ENCODE peak calls at places on chromosomes 1 and 21, in six cellular contexts. One of them, this sample, is unnamed.

GRCh38 chr1:118247593-118247992 is 62.6 kb upstream of the SPAG17 start:
- DNase-seq in H9: peak; percentile 51
- DNase-seq in IMR-90: peak; percentile 10
- DNase-seq in neuronal stem cell: no peak
- DNase-seq in mesendoderm: peak; percentile 65
- DNase-seq in mesenchymal stem cell: peak; percentile 3
- DNase-seq in this sample: no peak

GRCh38 chr1:109877320-109877771 is 33.3 kb upstream of the CSF1 start:
- DNase-seq in H9: peak; percentile 83
- DNase-seq in IMR-90: peak; percentile 94
- DNase-seq in neuronal stem cell: peak; percentile 37
- DNase-seq in mesendoderm: peak; percentile 98
- DNase-seq in mesenchymal stem cell: peak; percentile 98
- DNase-seq in this sample: peak; percentile 70

GRCh38 chr1:210344706-210345105 is 16.0 kb downstream of the HHAT start:
- DNase-seq in H9: no peak
- DNase-seq in IMR-90: no peak
- DNase-seq in neuronal stem cell: no peak
- DNase-seq in mesendoderm: no peak
- DNase-seq in mesenchymal stem cell: peak; percentile 28
- DNase-seq in this sample: no peak

GRCh38 chr1:20590313-20590777 is 1.4 kb downstream of the CDA start:
- DNase-seq in H9: no peak
- DNase-seq in IMR-90: peak; percentile 67
- DNase-seq in neuronal stem cell: no peak
- DNase-seq in mesendoderm: no peak
- DNase-seq in mesenchymal stem cell: peak; percentile 80
- DNase-seq in this sample: no peak

GRCh38 chr1:241688940-241689368 is 36.9 kb downstream of the WDR64 start:
- DNase-seq in H9: no peak
- DNase-seq in IMR-90: peak; percentile 26
- DNase-seq in neuronal stem cell: no peak
- DNase-seq in mesendoderm: peak; percentile 73
- DNase-seq in mesenchymal stem cell: peak; percentile 18
- DNase-seq in this sample: no peak

GRCh38 chr1:199399996-199400714 is 627.4 kb upstream of the NR5A2 start:
- DNase-seq in H9: no peak
- DNase-seq in IMR-90: no peak
- DNase-seq in neuronal stem cell: no peak
- DNase-seq in mesendoderm: no peak
- DNase-seq in mesenchymal stem cell: no peak
- DNase-seq in this sample: no peak

GRCh38 chr1:26280333-26281042 is 602 bp downstream of the SH3BGRL3 start:
- DNase-seq in H9: no peak
- DNase-seq in IMR-90: peak; percentile 48
- DNase-seq in neuronal stem cell: no peak
- DNase-seq in mesendoderm: peak; percentile 45
- DNase-seq in mesenchymal stem cell: peak; percentile 62
- DNase-seq in this sample: no peak

GRCh38 chr1:86233406-86233805 is 76.8 kb upstream of the COL24A1 start:
- DNase-seq in H9: no peak
- DNase-seq in IMR-90: no peak
- DNase-seq in neuronal stem cell: no peak
- DNase-seq in mesendoderm: no peak
- DNase-seq in mesenchymal stem cell: no peak
- DNase-seq in this sample: no peak

GRCh38 chr1:197911857-197912696 is 5.1 kb upstream of the LHX9 start:
- DNase-seq in H9: no peak
- DNase-seq in IMR-90: no peak
- DNase-seq in neuronal stem cell: peak; percentile 20
- DNase-seq in mesendoderm: no peak
- DNase-seq in mesenchymal stem cell: no peak
- DNase-seq in this sample: peak; percentile 72

GRCh38 chr1:86687595-86687994 is 16.8 kb upstream of the SH3GLB1 start:
- DNase-seq in H9: no peak
- DNase-seq in IMR-90: no peak
- DNase-seq in neuronal stem cell: no peak
- DNase-seq in mesendoderm: no peak
- DNase-seq in mesenchymal stem cell: peak; percentile 15
- DNase-seq in this sample: no peak

GRCh38 chr1:27992271-27992670 is 32.5 kb downstream of the XKR8 start:
- DNase-seq in H9: no peak
- DNase-seq in IMR-90: no peak
- DNase-seq in neuronal stem cell: no peak
- DNase-seq in mesendoderm: no peak
- DNase-seq in mesenchymal stem cell: no peak
- DNase-seq in this sample: no peak

GRCh38 chr1:37156646-37157045 is 122.3 kb upstream of the GRIK3 start:
- DNase-seq in H9: no peak
- DNase-seq in IMR-90: no peak
- DNase-seq in neuronal stem cell: no peak
- DNase-seq in mesendoderm: peak; percentile 33
- DNase-seq in mesenchymal stem cell: no peak
- DNase-seq in this sample: no peak

GRCh38 chr1:178644308-178645120 is 80.5 kb upstream of the RALGPS2 start:
- DNase-seq in H9: no peak
- DNase-seq in IMR-90: peak; percentile 59
- DNase-seq in neuronal stem cell: no peak
- DNase-seq in mesendoderm: no peak
- DNase-seq in mesenchymal stem cell: no peak
- DNase-seq in this sample: no peak

GRCh38 chr1:163875214-163875926 is 553.6 kb downstream of the NUF2 start:
- DNase-seq in H9: no peak
- DNase-seq in IMR-90: peak; percentile 22
- DNase-seq in neuronal stem cell: no peak
- DNase-seq in mesendoderm: no peak
- DNase-seq in mesenchymal stem cell: peak; percentile 53
- DNase-seq in this sample: no peak

GRCh38 chr1:164651378-164651951 is 92.5 kb downstream of the PBX1 start:
- DNase-seq in H9: no peak
- DNase-seq in IMR-90: peak; percentile 25
- DNase-seq in neuronal stem cell: no peak
- DNase-seq in mesendoderm: no peak
- DNase-seq in mesenchymal stem cell: peak; percentile 82
- DNase-seq in this sample: no peak

GRCh38 chr1:246008256-246008901 is 498.7 kb downstream of the SMYD3 start:
- DNase-seq in H9: no peak
- DNase-seq in IMR-90: no peak
- DNase-seq in neuronal stem cell: no peak
- DNase-seq in mesendoderm: peak; percentile 32
- DNase-seq in mesenchymal stem cell: no peak
- DNase-seq in this sample: no peak

GRCh38 chr21:15057290-15057689 is 7.5 kb downstream of the NRIP1 start:
- DNase-seq in H9: peak; percentile 37
- DNase-seq in IMR-90: no peak
- DNase-seq in neuronal stem cell: no peak
- DNase-seq in mesendoderm: peak; percentile 63
- DNase-seq in mesenchymal stem cell: peak; percentile 14
- DNase-seq in this sample: no peak

GRCh38 chr1:46003315-46003714 is 129.1 kb downstream of the PIK3R3 start:
- DNase-seq in H9: no peak
- DNase-seq in IMR-90: no peak
- DNase-seq in neuronal stem cell: no peak
- DNase-seq in mesendoderm: no peak
- DNase-seq in mesenchymal stem cell: no peak
- DNase-seq in this sample: peak; percentile 24

GRCh38 chr1:151251656-151252470 is 2.7 kb upstream of the PSMD4 start:
- DNase-seq in H9: peak; percentile 53
- DNase-seq in IMR-90: peak; percentile 85
- DNase-seq in neuronal stem cell: peak; percentile 31
- DNase-seq in mesendoderm: peak; percentile 78
- DNase-seq in mesenchymal stem cell: peak; percentile 84
- DNase-seq in this sample: peak; percentile 51

GRCh38 chr1:27726173-27726793 is 522 bp downstream of the FAM76A start:
- DNase-seq in H9: peak; percentile 72
- DNase-seq in IMR-90: peak; percentile 20
- DNase-seq in neuronal stem cell: no peak
- DNase-seq in mesendoderm: peak; percentile 72
- DNase-seq in mesenchymal stem cell: peak; percentile 61
- DNase-seq in this sample: no peak

GRCh38 chr1:112744019-112744578 is 29.0 kb upstream of the PPM1J start:
- DNase-seq in H9: peak; percentile 77
- DNase-seq in IMR-90: peak; percentile 50
- DNase-seq in neuronal stem cell: peak; percentile 29
- DNase-seq in mesendoderm: peak; percentile 71
- DNase-seq in mesenchymal stem cell: peak; percentile 44
- DNase-seq in this sample: no peak

GRCh38 chr1:189313488-189313887 is 1164.2 kb downstream of the BRINP3 start:
- DNase-seq in H9: no peak
- DNase-seq in IMR-90: no peak
- DNase-seq in neuronal stem cell: no peak
- DNase-seq in mesendoderm: no peak
- DNase-seq in mesenchymal stem cell: no peak
- DNase-seq in this sample: no peak

GRCh38 chr1:73040811-73041210 is 758.5 kb upstream of the NEGR1 start:
- DNase-seq in H9: no peak
- DNase-seq in IMR-90: no peak
- DNase-seq in neuronal stem cell: no peak
- DNase-seq in mesendoderm: peak; percentile 19
- DNase-seq in mesenchymal stem cell: no peak
- DNase-seq in this sample: no peak

GRCh38 chr1:184156521-184157395 is 105.2 kb downstream of the TSEN15 start:
- DNase-seq in H9: no peak
- DNase-seq in IMR-90: no peak
- DNase-seq in neuronal stem cell: no peak
- DNase-seq in mesendoderm: peak; percentile 77
- DNase-seq in mesenchymal stem cell: no peak
- DNase-seq in this sample: no peak

DNA sequence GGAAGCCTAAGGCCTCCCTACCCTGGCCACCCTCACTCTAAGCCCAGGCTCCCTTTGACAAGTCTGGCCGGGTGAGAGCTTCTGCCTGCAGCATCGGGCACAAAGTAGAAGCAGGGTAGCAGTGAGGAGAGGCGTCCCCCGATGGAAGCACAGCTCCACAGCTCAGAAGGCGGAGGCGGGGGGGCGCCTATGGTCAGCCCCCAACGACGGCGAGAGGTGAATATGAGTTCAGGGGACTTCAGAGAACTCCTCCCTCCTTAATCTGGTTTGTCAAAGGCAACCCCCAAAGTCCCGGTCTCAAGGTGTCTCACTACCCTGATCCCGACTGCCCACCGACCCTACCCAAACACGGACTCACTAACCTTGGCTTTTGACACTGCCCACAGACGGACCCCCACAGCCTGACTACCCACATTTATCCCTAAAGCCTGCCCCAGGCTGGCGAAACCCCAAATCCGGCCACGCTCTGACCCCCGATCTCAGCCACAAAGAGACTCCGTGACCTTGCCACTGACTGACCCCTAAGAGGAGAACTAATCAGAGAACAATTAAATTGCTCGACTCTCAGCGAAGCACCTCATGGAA is 5.3 kb downstream of the ID3 start:
- DNase-seq in H9: peak; percentile 46
- DNase-seq in IMR-90: no peak
- DNase-seq in neuronal stem cell: no peak
- DNase-seq in mesendoderm: no peak
- DNase-seq in mesenchymal stem cell: no peak
- DNase-seq in this sample: no peak
- H3K79me1 ChIP-seq in H9: no peaks in the 10 kb centered on the region
- H3K79me1 ChIP-seq in IMR-90: no peaks in the 10 kb centered on the region
- H3K79me1 ChIP-seq in neuronal stem cell: peaks cover 5% of the 10 kb centered on the region
- H3K79me1 ChIP-seq in mesendoderm: no peaks in the 10 kb centered on the region
- H3K79me1 ChIP-seq in mesenchymal stem cell: peaks cover 3% of the 10 kb centered on the region
- H3K79me1 ChIP-seq in this sample: no peaks in the 10 kb centered on the region

GRCh38 chr21:44987886-44988606 is 48.2 kb downstream of the SLX9 start:
- DNase-seq in H9: no peak
- DNase-seq in IMR-90: no peak
- DNase-seq in neuronal stem cell: no peak
- DNase-seq in mesendoderm: no peak
- DNase-seq in mesenchymal stem cell: no peak
- DNase-seq in this sample: no peak

GRCh38 chr21:44985441-44986401 is 45.9 kb downstream of the SLX9 start:
- DNase-seq in H9: no peak
- DNase-seq in IMR-90: no peak
- DNase-seq in neuronal stem cell: no peak
- DNase-seq in mesendoderm: no peak
- DNase-seq in mesenchymal stem cell: no peak
- DNase-seq in this sample: no peak

GRCh38 chr21:44984792-44985440 is 45.1 kb downstream of the SLX9 start:
- DNase-seq in H9: peak; percentile 64
- DNase-seq in IMR-90: no peak
- DNase-seq in neuronal stem cell: no peak
- DNase-seq in mesendoderm: peak; percentile 22
- DNase-seq in mesenchymal stem cell: no peak
- DNase-seq in this sample: no peak

GRCh38 chr21:44987301-44987885 is 47.6 kb downstream of the SLX9 start:
- DNase-seq in H9: no peak
- DNase-seq in IMR-90: no peak
- DNase-seq in neuronal stem cell: no peak
- DNase-seq in mesendoderm: no peak
- DNase-seq in mesenchymal stem cell: no peak
- DNase-seq in this sample: no peak

GRCh38 chr21:44986471-44987291 is 46.9 kb downstream of the SLX9 start:
- DNase-seq in H9: no peak
- DNase-seq in IMR-90: no peak
- DNase-seq in neuronal stem cell: no peak
- DNase-seq in mesendoderm: no peak
- DNase-seq in mesenchymal stem cell: no peak
- DNase-seq in this sample: no peak
- H3K79me1 ChIP-seq in H9: no peaks in the 10 kb centered on the region
- H3K79me1 ChIP-seq in IMR-90: no peaks in the 10 kb centered on the region
- H3K79me1 ChIP-seq in neuronal stem cell: no peaks in the 10 kb centered on the region
- H3K79me1 ChIP-seq in mesendoderm: no peaks in the 10 kb centered on the region
- H3K79me1 ChIP-seq in mesenchymal stem cell: no peaks in the 10 kb centered on the region
- H3K79me1 ChIP-seq in this sample: no peaks in the 10 kb centered on the region

DNA sequence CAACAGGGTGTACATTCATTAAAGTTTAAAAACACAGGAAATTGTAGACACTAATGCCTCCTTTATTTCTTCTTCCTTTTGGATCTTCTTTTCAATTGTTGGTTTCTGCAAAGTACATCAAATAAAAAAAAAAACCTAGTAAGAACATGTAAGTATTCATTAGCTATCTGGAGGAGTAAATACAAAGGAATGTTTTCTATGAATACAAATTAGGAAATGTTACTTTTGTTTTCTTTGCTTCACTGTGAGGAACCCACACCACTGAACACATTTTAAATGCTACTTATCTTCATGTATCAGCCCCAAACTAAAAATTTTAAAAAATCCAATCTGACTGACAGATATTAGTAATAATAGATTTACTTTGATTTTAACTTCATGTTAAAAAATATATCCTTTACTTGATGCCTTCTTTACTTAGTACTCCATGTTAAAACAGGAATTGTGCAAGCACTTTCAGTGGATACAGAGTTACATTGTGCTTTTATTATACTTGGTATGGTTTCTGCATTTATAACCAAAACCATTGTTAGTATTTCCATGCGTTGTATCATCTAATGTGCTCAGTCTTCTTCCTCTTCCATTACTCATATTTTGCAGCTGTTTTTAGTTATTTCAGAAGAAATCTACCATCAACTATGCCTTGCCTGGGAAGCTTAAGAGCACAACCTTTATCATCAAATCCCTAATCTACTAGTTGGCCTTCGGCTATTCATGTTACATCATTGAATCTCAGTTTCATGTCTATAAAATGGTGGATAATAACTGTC is 236.9 kb upstream of the DPYD start:
- DNase-seq in H9: no peak
- DNase-seq in IMR-90: peak; percentile 72
- DNase-seq in neuronal stem cell: no peak
- DNase-seq in mesendoderm: no peak
- DNase-seq in mesenchymal stem cell: no peak
- DNase-seq in this sample: no peak
- H3K79me1 ChIP-seq in H9: no peaks in the 10 kb centered on the region
- H3K79me1 ChIP-seq in IMR-90: no peaks in the 10 kb centered on the region
- H3K79me1 ChIP-seq in neuronal stem cell: no peaks in the 10 kb centered on the region
- H3K79me1 ChIP-seq in mesendoderm: no peaks in the 10 kb centered on the region
- H3K79me1 ChIP-seq in mesenchymal stem cell: no peaks in the 10 kb centered on the region
- H3K79me1 ChIP-seq in this sample: no peaks in the 10 kb centered on the region

GRCh38 chr1:51566260-51566659 is 47.2 kb upstream of the EPS15 start:
- DNase-seq in H9: no peak
- DNase-seq in IMR-90: no peak
- DNase-seq in neuronal stem cell: no peak
- DNase-seq in mesendoderm: no peak
- DNase-seq in mesenchymal stem cell: no peak
- DNase-seq in this sample: no peak
- H3K79me1 ChIP-seq in H9: no peaks in the 10 kb centered on the region
- H3K79me1 ChIP-seq in IMR-90: no peaks in the 10 kb centered on the region
- H3K79me1 ChIP-seq in neuronal stem cell: no peaks in the 10 kb centered on the region
- H3K79me1 ChIP-seq in mesendoderm: no peaks in the 10 kb centered on the region
- H3K79me1 ChIP-seq in mesenchymal stem cell: no peaks in the 10 kb centered on the region
- H3K79me1 ChIP-seq in this sample: no peaks in the 10 kb centered on the region